ENCODE peak calls at places on chromosomes 6 and 20, in ten cellular contexts. B is HAP-1, G is dorsolateral prefrontal cortex, U is skeletal muscle cell, E is HFFc6, S is NT2/D1, L is HuH-7, P is GM03348, V is B cell, X is GM20000. T is an unnamed sample.

GRCh38 chr6:136923116-136923953 is 1.2 kb downstream of the SLC35D3 start:
- DNase-seq in B (no peak), G (no peak), U (no peak), E (no peak), S (no peak), L (no peak), P (peak), V (no peak), X (peak), T (no peak)

GRCh38 chr6:155340464-155341129 is 26.3 kb upstream of the TFB1M start:
- DNase-seq in B (no peak), G (no peak), U (no peak), E (peak), S (peak), L (peak), P (peak), V (no peak), X (no peak), T (no peak)

GRCh38 chr6:26243742-26244141 is 121.3 kb upstream of the BTN3A2 start:
- DNase-seq in B (no peak), G (no peak), U (no peak), E (no peak), S (no peak), L (no peak), P (no peak), V (no peak), X (no peak), T (no peak)

GRCh38 chr6:88179692-88180091 is 13.5 kb upstream of the CNR1 start:
- DNase-seq in B (no peak), G (no peak), U (no peak), E (no peak), S (no peak), L (no peak), P (no peak), V (peak), X (peak), T (no peak)

GRCh38 chr20:41428285-41428684 is 61.7 kb upstream of the EMILIN3 start:
- DNase-seq in B (no peak), G (no peak), U (no peak), E (peak), S (no peak), L (no peak), P (peak), V (no peak), X (no peak), T (no peak)

GRCh38 chr6:93721386-93722048 is 302.2 kb upstream of the EPHA7 start:
- DNase-seq in B (peak), G (no peak), U (peak), E (no peak), S (peak), L (peak), P (no peak), V (no peak), X (no peak), T (no peak)

GRCh38 chr6:81450180-81450579 is 302.3 kb downstream of the TENT5A start:
- DNase-seq in B (no peak), G (no peak), U (peak), E (peak), S (no peak), L (no peak), P (peak), V (no peak), X (no peak), T (no peak)

GRCh38 chr6:45044510-45045252 is 283.4 kb upstream of the RUNX2 start:
- DNase-seq in B (no peak), G (no peak), U (no peak), E (no peak), S (no peak), L (no peak), P (peak), V (no peak), X (no peak), T (no peak)

GRCh38 chr6:167930300-167930699 is 67.2 kb upstream of the KIF25 start:
- DNase-seq in B (no peak), G (no peak), U (no peak), E (peak), S (no peak), L (no peak), P (peak), V (no peak), X (no peak), T (no peak)

GRCh38 chr20:57938158-57939108 is 228.6 kb upstream of the PMEPA1 start:
- DNase-seq in B (no peak), G (no peak), U (no peak), E (no peak), S (no peak), L (no peak), P (peak), V (no peak), X (no peak), T (no peak)